ENCODE peak calls at places on chromosome 20, in four cellular contexts. One of them, this sample, is unnamed.

GRCh38 chr20:8519887-8520286 is 387.8 kb downstream of the PLCB1 start:
- DNase-seq in naive thymus-derived CD8-positive, alpha-beta T cell: no peak
- DNase-seq in neural crest cell: no peak
- DNase-seq in RWPE1: no peak
- DNase-seq in this sample: no peak

GRCh38 chr20:35681953-35682352 is 17.2 kb downstream of the NFS1 start:
- DNase-seq in RWPE1: no peak
- DNase-seq in naive thymus-derived CD8-positive, alpha-beta T cell: no peak
- DNase-seq in neural crest cell: no peak
- DNase-seq in this sample: no peak

GRCh38 chr20:53594068-53595017 is 704 bp upstream of the ZNF217 start:
- DNase-seq in RWPE1: peak
- DNase-seq in naive thymus-derived CD8-positive, alpha-beta T cell: peak
- DNase-seq in neural crest cell: peak
- DNase-seq in this sample: peak

GRCh38 chr20:10260316-10260715 is 41.7 kb downstream of the SNAP25 start:
- DNase-seq in RWPE1: no peak
- DNase-seq in neural crest cell: no peak
- DNase-seq in naive thymus-derived CD8-positive, alpha-beta T cell: no peak
- DNase-seq in this sample: no peak

GRCh38 chr20:8854566-8854965 is 214.3 kb upstream of the PLCB4 start:
- DNase-seq in neural crest cell: no peak
- DNase-seq in RWPE1: no peak
- DNase-seq in naive thymus-derived CD8-positive, alpha-beta T cell: no peak
- DNase-seq in this sample: no peak

GRCh38 chr20:22866757-22867425 is 168.2 kb upstream of the SSTR4 start:
- DNase-seq in naive thymus-derived CD8-positive, alpha-beta T cell: no peak
- DNase-seq in RWPE1: no peak
- DNase-seq in neural crest cell: no peak
- DNase-seq in this sample: no peak

GRCh38 chr20:57409672-57410397 is 18.6 kb downstream of the RBM38 start:
- DNase-seq in neural crest cell: no peak
- DNase-seq in RWPE1: no peak
- DNase-seq in naive thymus-derived CD8-positive, alpha-beta T cell: peak
- DNase-seq in this sample: no peak

GRCh38 chr20:64226686-64227576 is 28.6 kb upstream of the PCMTD2 start:
- DNase-seq in neural crest cell: no peak
- DNase-seq in naive thymus-derived CD8-positive, alpha-beta T cell: no peak
- DNase-seq in RWPE1: no peak
- DNase-seq in this sample: no peak

GRCh38 chr20:47031821-47032220 is 137.2 kb downstream of the EYA2 start:
- DNase-seq in neural crest cell: no peak
- DNase-seq in RWPE1: no peak
- DNase-seq in naive thymus-derived CD8-positive, alpha-beta T cell: no peak
- DNase-seq in this sample: no peak

GRCh38 chr20:49469060-49469459 is 13.4 kb downstream of the KCNB1 start:
- DNase-seq in RWPE1: no peak
- DNase-seq in neural crest cell: no peak
- DNase-seq in naive thymus-derived CD8-positive, alpha-beta T cell: no peak
- DNase-seq in this sample: no peak

GRCh38 chr20:21706345-21707195 is 1.1 kb downstream of the PAX1 start:
- DNase-seq in RWPE1: no peak
- DNase-seq in neural crest cell: no peak
- DNase-seq in naive thymus-derived CD8-positive, alpha-beta T cell: no peak
- DNase-seq in this sample: no peak

GRCh38 chr20:43915209-43916072 is 789 bp downstream of the TOX2 start:
- DNase-seq in naive thymus-derived CD8-positive, alpha-beta T cell: peak
- DNase-seq in RWPE1: no peak
- DNase-seq in neural crest cell: peak
- DNase-seq in this sample: no peak

GRCh38 chr20:58199469-58199868 is 29.0 kb downstream of the ANKRD60 start:
- DNase-seq in RWPE1: no peak
- DNase-seq in neural crest cell: no peak
- DNase-seq in naive thymus-derived CD8-positive, alpha-beta T cell: no peak
- DNase-seq in this sample: no peak

GRCh38 chr20:33240923-33241322 is 5.1 kb downstream of the BPIFA1 start:
- DNase-seq in RWPE1: no peak
- DNase-seq in naive thymus-derived CD8-positive, alpha-beta T cell: no peak
- DNase-seq in neural crest cell: no peak
- DNase-seq in this sample: no peak

GRCh38 chr20:43977252-43977651 is 62.6 kb downstream of the TOX2 start:
- DNase-seq in naive thymus-derived CD8-positive, alpha-beta T cell: no peak
- DNase-seq in RWPE1: no peak
- DNase-seq in neural crest cell: no peak
- DNase-seq in this sample: peak

GRCh38 chr20:57856658-57857057 is 146.8 kb upstream of the PMEPA1 start:
- DNase-seq in neural crest cell: no peak
- DNase-seq in naive thymus-derived CD8-positive, alpha-beta T cell: peak
- DNase-seq in RWPE1: no peak
- DNase-seq in this sample: peak

GRCh38 chr20:38307371-38308046 is 3.6 kb downstream of the BPI start:
- DNase-seq in naive thymus-derived CD8-positive, alpha-beta T cell: no peak
- DNase-seq in RWPE1: no peak
- DNase-seq in neural crest cell: no peak
- DNase-seq in this sample: peak

GRCh38 chr20:46118481-46119020 is 437 bp downstream of the CD40 start:
- DNase-seq in RWPE1: peak
- DNase-seq in naive thymus-derived CD8-positive, alpha-beta T cell: no peak
- DNase-seq in neural crest cell: no peak
- DNase-seq in this sample: no peak

GRCh38 chr20:51697119-51697826 is 70.9 kb downstream of the ATP9A start:
- DNase-seq in neural crest cell: no peak
- DNase-seq in RWPE1: no peak
- DNase-seq in naive thymus-derived CD8-positive, alpha-beta T cell: no peak
- DNase-seq in this sample: no peak

GRCh38 chr20:9626357-9626756 is 112.0 kb downstream of the LAMP5 start:
- DNase-seq in RWPE1: peak
- DNase-seq in naive thymus-derived CD8-positive, alpha-beta T cell: no peak
- DNase-seq in neural crest cell: no peak
- DNase-seq in this sample: peak

GRCh38 chr20:41011551-41012067 is 17.0 kb upstream of the TOP1 start:
- DNase-seq in naive thymus-derived CD8-positive, alpha-beta T cell: no peak
- DNase-seq in RWPE1: no peak
- DNase-seq in neural crest cell: no peak
- DNase-seq in this sample: no peak

GRCh38 chr20:37270586-37271420 is 9.2 kb upstream of the GHRH start:
- DNase-seq in RWPE1: no peak
- DNase-seq in neural crest cell: no peak
- DNase-seq in naive thymus-derived CD8-positive, alpha-beta T cell: no peak
- DNase-seq in this sample: no peak

GRCh38 chr20:9557411-9557810 is 43.0 kb downstream of the LAMP5 start:
- DNase-seq in naive thymus-derived CD8-positive, alpha-beta T cell: no peak
- DNase-seq in neural crest cell: no peak
- DNase-seq in RWPE1: no peak
- DNase-seq in this sample: no peak

GRCh38 chr20:32358883-32359632 is 927 bp downstream of the ASXL1 start:
- DNase-seq in naive thymus-derived CD8-positive, alpha-beta T cell: peak
- DNase-seq in neural crest cell: peak
- DNase-seq in RWPE1: peak
- DNase-seq in this sample: peak